ENCODE peak calls at places on chromosomes 13 and 19, in eight cellular contexts. A, S, Z, M, T, D, C and R are unnamed samples.

GRCh38 chr19:50838239-50838638 is 4.9 kb upstream of the KLK15 start:
- DNase-seq in A (no peak), S (peak), Z (no peak), M (no peak), T (peak), D (no peak), C (no peak), R (no peak)

GRCh38 chr19:9130965-9131364 is 4.2 kb upstream of the OR7G3 start:
- DNase-seq in A (no peak), S (no peak), Z (no peak), M (no peak), T (no peak), D (no peak), C (no peak), R (no peak)

GRCh38 chr13:39910041-39910440 is 254.6 kb downstream of the COG6 start:
- DNase-seq in A (no peak), S (no peak), Z (no peak), M (no peak), T (no peak), D (no peak), C (no peak), R (no peak)

GRCh38 chr19:19865750-19866598 is at the start of gene ZNF253:
- DNase-seq in A (peak), S (peak), Z (peak), M (peak), T (peak), D (peak), C (peak), R (peak)

GRCh38 chr13:53301449-53301848 is 272.8 kb downstream of the OLFM4 start:
- DNase-seq in A (no peak), S (no peak), Z (no peak), M (no peak), T (no peak), D (no peak), C (no peak), R (no peak)

GRCh38 chr13:21481359-21481758 is 22.3 kb upstream of the ZDHHC20 start:
- DNase-seq in A (no peak), S (no peak), Z (no peak), M (no peak), T (no peak), D (no peak), C (no peak), R (no peak)

GRCh38 chr19:43306097-43306496 is 36.8 kb upstream of the PSG9 start:
- DNase-seq in A (no peak), S (no peak), Z (no peak), M (no peak), T (no peak), D (no peak), C (no peak), R (no peak)

GRCh38 chr13:99590519-99591011 is 89.3 kb downstream of the TM9SF2 start:
- DNase-seq in A (no peak), S (no peak), Z (no peak), M (no peak), T (no peak), D (no peak), C (no peak), R (no peak)

GRCh38 chr13:75368167-75368566 is 113.8 kb downstream of the TBC1D4 start:
- DNase-seq in A (no peak), S (no peak), Z (no peak), M (no peak), T (no peak), D (peak), C (no peak), R (no peak)

GRCh38 chr13:41244555-41244954 is 18.8 kb downstream of the MTRF1 start:
- DNase-seq in A (no peak), S (no peak), Z (no peak), M (no peak), T (no peak), D (no peak), C (no peak), R (no peak)

GRCh38 chr19:50676625-50677197 is 27.5 kb downstream of the C19orf81 start:
- DNase-seq in A (no peak), S (no peak), Z (no peak), M (no peak), T (no peak), D (no peak), C (no peak), R (no peak)

GRCh38 chr19:27774337-27774736 is 1438.6 kb downstream of the UQCRFS1 start:
- DNase-seq in A (no peak), S (peak), Z (no peak), M (no peak), T (no peak), D (no peak), C (no peak), R (no peak)

GRCh38 chr13:112619730-112620639 is 32.0 kb upstream of the TUBGCP3 start:
- DNase-seq in A (peak), S (peak), Z (no peak), M (no peak), T (peak), D (no peak), C (no peak), R (no peak)

GRCh38 chr19:57056972-57057371 is 62.8 kb upstream of the USP29 start:
- DNase-seq in A (no peak), S (no peak), Z (no peak), M (no peak), T (no peak), D (peak), C (no peak), R (no peak)

GRCh38 chr19:10270616-10271394 is at the start of gene ICAM1:
- DNase-seq in A (peak), S (no peak), Z (no peak), M (peak), T (peak), D (peak), C (peak), R (peak)

GRCh38 chr13:56110751-56111150 is 1030.0 kb upstream of the PRR20A start:
- DNase-seq in A (no peak), S (no peak), Z (no peak), M (no peak), T (no peak), D (no peak), C (no peak), R (no peak)

GRCh38 chr13:45367995-45368394 is 27.0 kb upstream of the TPT1 start:
- DNase-seq in A (no peak), S (no peak), Z (no peak), M (no peak), T (no peak), D (no peak), C (no peak), R (no peak)

GRCh38 chr19:49889687-49890348 is 6.9 kb downstream of the IL4I1 start:
- DNase-seq in A (no peak), S (peak), Z (no peak), M (peak), T (peak), D (peak), C (peak), R (peak)

GRCh38 chr13:73676550-73677040 is 457.6 kb downstream of the KLF12 start:
- DNase-seq in A (no peak), S (no peak), Z (no peak), M (no peak), T (no peak), D (no peak), C (no peak), R (no peak)

GRCh38 chr13:64758520-64758919 is 2471.6 kb downstream of the PCDH9 start:
- DNase-seq in A (no peak), S (no peak), Z (no peak), M (no peak), T (peak), D (no peak), C (no peak), R (no peak)

GRCh38 chr13:28606466-28606865 is 52.5 kb upstream of the POMP start:
- DNase-seq in A (no peak), S (no peak), Z (no peak), M (no peak), T (no peak), D (no peak), C (no peak), R (no peak)

GRCh38 chr19:7482584-7483439 is 6.0 kb downstream of the PEX11G start:
- DNase-seq in A (peak), S (no peak), Z (no peak), M (no peak), T (peak), D (no peak), C (no peak), R (no peak)

GRCh38 chr19:315811-316210 is 24.6 kb upstream of the PLPP2 start:
- DNase-seq in A (no peak), S (no peak), Z (no peak), M (no peak), T (no peak), D (no peak), C (no peak), R (no peak)

GRCh38 chr19:318509-318774 is 26.2 kb downstream of the MIER2 start:
- DNase-seq in A (no peak), S (no peak), Z (no peak), M (no peak), T (no peak), D (no peak), C (no peak), R (no peak)

GRCh38 chr19:313169-313987 is 22.2 kb upstream of the PLPP2 start:
- DNase-seq in A (no peak), S (no peak), Z (no peak), M (no peak), T (no peak), D (no peak), C (no peak), R (no peak)

GRCh38 chr19:313988-314815 is 23.0 kb upstream of the PLPP2 start:
- DNase-seq in A (no peak), S (no peak), Z (no peak), M (no peak), T (no peak), D (no peak), C (peak), R (no peak)

GRCh38 chr19:317710-318508 is 26.7 kb downstream of the MIER2 start:
- DNase-seq in A (no peak), S (no peak), Z (no peak), M (no peak), T (no peak), D (no peak), C (peak), R (no peak)
- TF ChIP-seq CTCF in A (no peak), S (no peak), Z (no peak), M (no peak), T (no peak), D (no peak), C (no peak), R (no peak)

DNA sequence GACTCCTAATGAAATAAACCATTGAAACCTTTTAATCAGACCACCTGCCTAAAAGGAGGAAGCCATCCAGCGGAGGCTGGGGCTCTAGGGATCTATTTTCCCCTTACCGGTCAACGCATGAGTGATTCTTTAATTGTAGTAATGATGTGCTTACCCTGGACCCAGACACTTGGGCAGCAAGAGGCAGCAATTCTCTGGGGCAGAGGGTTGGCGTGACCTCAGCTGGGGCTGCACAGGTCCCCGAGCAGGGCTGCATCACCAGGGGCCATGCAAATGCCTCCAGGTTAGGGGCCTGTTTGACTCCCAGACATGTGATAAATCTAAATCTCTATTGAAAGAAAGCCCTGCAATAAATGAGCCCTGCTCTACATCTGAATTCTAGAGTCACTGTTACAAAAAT is 194.2 kb upstream of the TSHZ3 start:
- DNase-seq in A (no peak), S (no peak), Z (no peak), M (no peak), T (no peak), D (no peak), C (no peak), R (no peak)
- TF ChIP-seq CTCF in A (no peak), S (no peak), Z (no peak), M (no peak), T (no peak), D (no peak), C (no peak), R (no peak)

DNA sequence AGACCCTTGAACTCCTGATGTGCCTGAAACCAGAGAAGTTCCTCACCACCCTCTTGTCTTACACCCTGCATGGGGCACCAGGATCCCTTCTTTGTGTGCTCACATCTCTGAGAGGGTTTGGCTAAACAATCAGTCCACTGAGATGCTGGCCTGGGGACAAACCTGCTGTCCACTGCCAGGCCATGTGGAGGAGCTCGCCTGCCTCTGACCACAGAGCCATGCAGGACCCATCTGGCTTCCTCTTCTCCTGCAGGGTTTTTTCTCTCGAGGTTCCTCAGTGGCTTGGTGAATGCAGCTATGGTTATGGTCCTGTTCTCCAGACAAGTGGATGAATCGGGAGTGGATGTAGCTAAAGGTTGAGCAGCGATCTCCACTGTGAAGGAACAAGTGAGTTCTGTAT is 49.1 kb upstream of the MEDAG start:
- DNase-seq in A (no peak), S (no peak), Z (no peak), M (no peak), T (no peak), D (no peak), C (no peak), R (no peak)
- TF ChIP-seq CTCF in A (no peak), S (no peak), Z (no peak), M (no peak), T (no peak), D (no peak), C (no peak), R (no peak)

DNA sequence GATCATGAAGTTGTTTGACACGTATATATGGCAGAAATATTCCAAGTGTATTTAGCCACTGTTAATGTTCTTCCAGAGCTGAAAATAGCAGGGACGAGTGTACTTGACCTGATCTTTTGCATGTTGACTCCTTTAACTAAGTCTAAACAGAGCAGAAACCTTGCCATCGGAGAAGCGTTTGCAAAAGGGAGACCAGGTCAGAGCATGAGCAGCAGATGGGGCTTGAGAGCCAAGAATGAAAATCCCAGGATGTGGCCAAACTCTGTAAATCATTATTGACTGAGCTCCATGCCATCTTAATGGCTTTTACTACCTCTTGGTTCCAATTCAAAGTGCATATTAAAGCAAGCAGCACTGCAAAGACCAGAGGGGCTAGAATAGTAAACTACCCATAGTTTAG is 55.5 kb downstream of the FAM216B start:
- DNase-seq in A (no peak), S (peak), Z (peak), M (no peak), T (peak), D (peak), C (no peak), R (no peak)
- TF ChIP-seq CTCF in A (peak), S (no peak), Z (peak), M (no peak), T (peak), D (no peak), C (no peak), R (no peak)

DNA sequence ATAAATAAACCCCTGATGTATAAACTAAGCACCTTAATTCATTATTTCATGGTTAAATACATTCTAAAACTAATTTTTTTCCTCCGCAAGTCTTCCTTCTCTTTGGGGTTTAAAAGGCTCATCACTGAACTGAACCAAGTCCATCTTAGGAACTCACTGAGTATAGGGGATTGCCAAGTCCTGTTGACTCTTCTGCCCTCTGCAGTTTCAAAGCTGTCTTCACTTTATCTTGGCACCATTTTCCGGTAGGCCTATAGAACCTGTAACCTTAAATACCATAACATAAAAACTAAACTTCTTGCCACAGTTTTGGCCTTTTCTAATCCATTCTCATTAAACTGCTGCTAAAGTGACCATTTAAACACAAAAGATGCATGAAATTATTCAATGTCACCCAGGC is 66.5 kb upstream of the USPL1 start:
- DNase-seq in A (peak), S (peak), Z (peak), M (no peak), T (peak), D (no peak), C (no peak), R (no peak)
- TF ChIP-seq CTCF in A (peak), S (peak), Z (peak), M (peak), T (peak), D (no peak), C (peak), R (no peak)

GRCh38 chr13:31105020-31105800 is 56.5 kb downstream of the HSPH1 start:
- DNase-seq in A (no peak), S (no peak), Z (no peak), M (no peak), T (no peak), D (no peak), C (no peak), R (no peak)
- TF ChIP-seq CTCF in A (no peak), S (no peak), Z (no peak), M (no peak), T (peak), D (no peak), C (no peak), R (no peak)

GRCh38 chr19:35657904-35658700 is 8.2 kb upstream of the UPK1A start:
- DNase-seq in A (no peak), S (peak), Z (no peak), M (no peak), T (no peak), D (no peak), C (no peak), R (no peak)
- TF ChIP-seq CTCF in A (no peak), S (no peak), Z (no peak), M (no peak), T (peak), D (no peak), C (no peak), R (no peak)